ENCODE peak calls at places on chromosomes 1 and 21, in six cellular contexts. O is GM13977, C is GM12865, X is MCF 10A, I is brain microvascular endothelial cell, G is retinal pigment epithelial cell. Z is an unnamed sample.

GRCh38 chr21:36425286-36425685 is 40.1 kb downstream of the CHAF1B start:
- DNase-seq in O (no peak), C (no peak), X (no peak), I (peak; percentile 75), G (no peak), Z (no peak)

GRCh38 chr1:9766759-9767442 is 56.9 kb downstream of the CLSTN1 start:
- DNase-seq in O (no peak), C (no peak), X (peak; percentile 93), I (peak; percentile 100), G (peak; percentile 84), Z (no peak)

GRCh38 chr21:41217656-41218380 is 49.9 kb downstream of the BACE2 start:
- DNase-seq in O (no peak), C (no peak), X (no peak), I (peak; percentile 61), G (no peak), Z (no peak)

GRCh38 chr1:93729502-93729901 is 47.9 kb upstream of the BCAR3 start:
- DNase-seq in O (no peak), C (no peak), X (no peak), I (no peak), G (no peak), Z (no peak)

GRCh38 chr1:46411601-46412341 is 17.7 kb downstream of the FAAH start:
- DNase-seq in O (no peak), C (no peak), X (no peak), I (no peak), G (no peak), Z (no peak)

GRCh38 chr1:221712776-221713431 is 29.0 kb downstream of the DUSP10 start:
- DNase-seq in O (peak; percentile 39), C (peak; percentile 85), X (no peak), I (no peak), G (no peak), Z (peak; percentile 37)

GRCh38 chr1:11052839-11053757 is 6.1 kb upstream of the MASP2 start:
- DNase-seq in O (no peak), C (peak; percentile 65), X (no peak), I (no peak), G (no peak), Z (no peak)

GRCh38 chr1:248791010-248791409 is 34.7 kb downstream of the SH3BP5L start:
- DNase-seq in O (no peak), C (no peak), X (no peak), I (no peak), G (no peak), Z (no peak)

GRCh38 chr21:34707876-34708325 is 39.1 kb downstream of the CLIC6 start:
- DNase-seq in O (peak; percentile 76), C (peak; percentile 90), X (no peak), I (no peak), G (no peak), Z (peak; percentile 79)

GRCh38 chr21:43611598-43612369 is 47.5 kb downstream of the HSF2BP start:
- DNase-seq in O (peak; percentile 62), C (peak; percentile 65), X (peak; percentile 79), I (peak; percentile 85), G (peak; percentile 62), Z (peak; percentile 70)

GRCh38 chr1:116431870-116432500 is 58.9 kb downstream of the ATP1A1 start:
- DNase-seq in O (no peak), C (no peak), X (no peak), I (no peak), G (no peak), Z (no peak)

GRCh38 chr1:165313906-165314305 is 42.6 kb downstream of the LMX1A start:
- DNase-seq in O (no peak), C (no peak), X (no peak), I (no peak), G (no peak), Z (no peak)

GRCh38 chr1:55172687-55173086 is 42.5 kb downstream of the USP24 start:
- DNase-seq in O (no peak), C (no peak), X (no peak), I (no peak), G (no peak), Z (no peak)

GRCh38 chr1:197544130-197544529 is 231.2 kb downstream of the DENND1B start:
- DNase-seq in O (no peak), C (no peak), X (no peak), I (no peak), G (no peak), Z (no peak)

GRCh38 chr1:33527934-33528333 is 55.5 kb downstream of the ZSCAN20 start:
- DNase-seq in O (no peak), C (no peak), X (no peak), I (no peak), G (no peak), Z (no peak)

GRCh38 chr1:28359592-28360239 is 9.8 kb upstream of the PHACTR4 start:
- DNase-seq in O (peak; percentile 57), C (peak; percentile 78), X (peak; percentile 64), I (peak; percentile 70), G (no peak), Z (peak; percentile 65)

GRCh38 chr1:16220101-16220500 is 7.6 kb upstream of the ARHGEF19 start:
- DNase-seq in O (no peak), C (no peak), X (no peak), I (no peak), G (no peak), Z (no peak)

GRCh38 chr1:16218674-16219071 is 6.2 kb upstream of the ARHGEF19 start:
- DNase-seq in O (no peak), C (no peak), X (no peak), I (no peak), G (no peak), Z (no peak)

GRCh38 chr1:16218014-16218673 is 5.7 kb upstream of the ARHGEF19 start:
- DNase-seq in O (no peak), C (no peak), X (no peak), I (no peak), G (no peak), Z (no peak)

GRCh38 chr1:16215882-16216753 is 3.7 kb upstream of the ARHGEF19 start:
- DNase-seq in O (peak; percentile 83), C (peak; percentile 79), X (peak; percentile 27), I (peak; percentile 78), G (no peak), Z (peak; percentile 84)

GRCh38 chr1:16217061-16217785 is 4.8 kb upstream of the ARHGEF19 start:
- DNase-seq in O (peak; percentile 97), C (peak; percentile 97), X (peak; percentile 96), I (peak; percentile 96), G (peak; percentile 85), Z (peak; percentile 98)
- TF ChIP-seq CTCF in O (no peak), C (no peak), X (no peak), I (no peak), G (no peak), Z (no peak)

DNA sequence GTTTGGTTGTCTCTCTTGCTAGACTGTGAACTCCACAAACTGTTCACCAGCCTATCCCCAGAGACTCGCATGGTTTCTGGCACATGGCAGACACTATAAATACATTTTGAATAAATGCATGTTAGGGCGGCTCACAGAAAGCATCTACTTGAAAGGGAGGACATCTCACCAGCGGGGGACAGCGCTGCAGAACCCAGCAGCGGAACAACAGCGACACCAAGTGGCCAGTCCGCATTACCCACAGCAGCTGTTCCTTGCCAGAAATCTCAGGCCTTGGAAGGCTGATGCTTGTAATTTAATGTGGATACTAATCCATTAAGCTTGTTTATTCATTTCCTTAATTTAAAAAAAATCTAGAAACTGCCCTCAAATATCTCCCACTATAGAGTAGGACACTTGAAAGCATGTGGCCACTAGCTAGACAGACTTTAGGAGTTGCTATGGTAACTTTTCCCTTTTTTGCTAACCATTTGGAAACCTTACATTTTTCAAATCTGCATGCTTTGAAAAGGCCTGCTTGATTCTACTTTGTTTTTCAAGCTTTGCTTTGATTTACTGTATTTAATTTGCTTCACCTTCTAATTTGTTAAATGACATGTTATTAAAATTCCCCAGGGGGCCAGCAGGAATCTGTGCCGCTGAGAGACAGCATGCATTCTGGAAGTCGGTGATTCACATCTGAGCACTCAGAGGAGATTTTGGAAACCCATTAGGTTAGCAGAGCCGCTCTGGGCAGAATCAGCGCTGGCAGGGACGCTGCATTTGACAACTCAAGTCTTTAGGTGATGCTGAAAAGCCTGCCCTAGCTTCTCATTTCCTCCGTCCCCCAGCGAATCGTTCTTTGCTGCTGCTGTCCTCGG is 63.5 kb upstream of the SSX2IP start:
- DNase-seq in O (peak; percentile 78), C (peak; percentile 75), X (peak; percentile 63), I (peak; percentile 38), G (no peak), Z (peak; percentile 79)
- TF ChIP-seq CTCF in O (peak; percentile 95), C (peak; percentile 96), X (peak; percentile 98), I (peak; percentile 99), G (peak; percentile 99), Z (peak; percentile 87)

DNA sequence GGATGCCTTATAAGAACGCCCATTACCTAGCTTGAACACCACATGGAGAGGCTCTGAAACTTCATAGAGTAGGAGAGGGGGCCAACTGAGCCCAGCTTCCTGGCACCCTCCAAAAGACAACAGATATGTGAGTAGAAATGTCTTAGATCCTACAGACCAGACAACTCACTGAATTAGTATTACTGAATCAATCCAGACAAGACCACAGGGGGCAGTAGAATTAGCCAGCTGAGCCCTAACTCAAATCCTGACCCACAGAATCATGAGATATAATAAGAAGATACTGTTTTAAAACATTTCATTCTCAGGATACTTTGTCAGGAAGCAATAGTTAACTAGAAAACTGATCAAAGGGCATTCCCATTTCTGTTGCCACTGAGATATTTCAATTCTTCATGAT is 45.8 kb upstream of the C1orf21 start:
- DNase-seq in O (no peak), C (no peak), X (peak; percentile 23), I (peak; percentile 4), G (no peak), Z (no peak)
- TF ChIP-seq CTCF in O (no peak), C (no peak), X (peak; percentile 29), I (peak; percentile 51), G (peak; percentile 39), Z (no peak)

GRCh38 chr1:22972760-22973159 is at the start of gene LACTBL1:
- DNase-seq in O (no peak), C (no peak), X (no peak), I (no peak), G (no peak), Z (no peak)

GRCh38 chr1:22978299-22978698 is 5.6 kb upstream of the LACTBL1 start:
- DNase-seq in O (no peak), C (no peak), X (peak; percentile 56), I (peak; percentile 15), G (no peak), Z (no peak)

GRCh38 chr1:22976127-22976460 is 3.4 kb upstream of the LACTBL1 start:
- DNase-seq in O (no peak), C (no peak), X (no peak), I (no peak), G (no peak), Z (no peak)

GRCh38 chr1:22975694-22976093 is 3.0 kb upstream of the LACTBL1 start:
- DNase-seq in O (no peak), C (no peak), X (no peak), I (peak; percentile 12), G (no peak), Z (no peak)

DNA sequence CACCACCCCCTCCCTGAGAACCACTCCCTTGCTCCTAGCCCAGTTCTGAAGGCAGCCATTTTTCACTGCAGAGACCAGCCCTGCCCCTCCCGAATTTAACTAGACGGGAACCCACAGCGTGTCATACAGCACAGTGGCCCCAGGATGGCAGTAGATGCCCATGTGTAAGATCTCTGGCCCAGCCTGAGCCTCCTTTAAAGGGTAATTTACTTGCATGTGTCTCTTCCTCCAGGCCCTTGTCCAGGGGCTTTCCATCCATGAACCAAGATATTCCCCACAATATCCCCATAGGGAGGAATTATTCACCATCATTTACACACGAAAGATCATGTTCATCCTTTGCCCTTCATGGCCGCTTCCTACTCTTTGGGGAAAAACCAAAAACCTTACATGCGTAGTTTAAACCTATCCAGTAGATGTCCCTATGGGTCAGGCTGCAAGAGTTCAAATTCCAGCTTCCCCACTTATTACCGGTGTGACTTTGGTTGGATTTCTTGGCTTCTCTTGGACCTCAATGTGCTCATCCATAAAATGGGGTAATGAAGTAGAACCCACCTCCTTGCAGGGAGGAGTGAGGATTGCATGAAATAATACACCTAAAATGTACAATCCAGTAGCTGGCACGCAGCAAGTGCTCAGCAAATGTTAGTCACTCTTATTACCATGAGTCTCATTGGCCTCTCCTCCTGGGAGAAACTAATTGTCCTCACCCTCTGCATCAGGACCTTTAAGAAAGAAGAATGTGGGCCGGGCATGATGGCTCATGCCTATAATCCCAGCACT is 4.0 kb upstream of the LACTBL1 start:
- DNase-seq in O (peak; percentile 76), C (peak; percentile 86), X (peak; percentile 88), I (peak; percentile 83), G (peak; percentile 38), Z (peak; percentile 74)
- TF ChIP-seq CTCF in O (peak; percentile 94), C (peak; percentile 85), X (peak; percentile 92), I (peak; percentile 87), G (peak; percentile 86), Z (peak; percentile 66)

Z was measured in GM20000.